ENCODE peak calls at places on chromosomes 2 and 18, in five cellular contexts. T, D, A, K and E are unnamed samples.

GRCh38 chr18:48720655-48721025 is 181.8 kb downstream of the CTIF start:
- DNase-seq in A (no peak), T (no peak), D (no peak), K (no peak), E (no peak)

GRCh38 chr18:38445485-38446145 is 880.0 kb upstream of the CELF4 start:
- DNase-seq in T (no peak), A (no peak), D (no peak), K (no peak), E (no peak)

GRCh38 chr2:122705751-122706150 is 950.3 kb downstream of the TSN start:
- DNase-seq in K (no peak), D (no peak), A (no peak), T (no peak), E (no peak)

GRCh38 chr2:191250400-191250799 is 5.2 kb downstream of the MYO1B start:
- DNase-seq in D (no peak), K (no peak), A (no peak), T (no peak), E (no peak)

GRCh38 chr2:98771771-98772521 is 41.0 kb upstream of the MGAT4A start:
- DNase-seq in A (no peak), T (no peak), K (no peak), D (no peak), E (no peak)

GRCh38 chr2:207254526-207255464 is 89.0 kb upstream of the KLF7 start:
- DNase-seq in K (no peak), T (no peak), D (no peak), A (no peak), E (no peak)

GRCh38 chr18:10518595-10519273 is 7.1 kb upstream of the NAPG start:
- DNase-seq in A (peak; percentile 43), T (peak; percentile 53), K (peak; percentile 79), D (no peak), E (no peak)

GRCh38 chr2:144519597-144519933 is 354 bp downstream of the ZEB2 start:
- DNase-seq in K (no peak), D (no peak), A (no peak), T (no peak), E (no peak)

GRCh38 chr2:43228341-43228751 is 1.9 kb upstream of the ZFP36L2 start:
- DNase-seq in D (no peak), A (no peak), T (no peak), K (no peak), E (no peak)

GRCh38 chr2:3450385-3451031 is 68.8 kb downstream of the ADI1 start:
- DNase-seq in T (no peak), K (no peak), A (peak; percentile 51), D (no peak), E (no peak)

GRCh38 chr2:109689973-109690372 is 75.8 kb downstream of the SOWAHC start:
- DNase-seq in A (no peak), T (no peak), K (no peak), D (no peak), E (no peak)

GRCh38 chr2:109242222-109242653 is 113.2 kb downstream of the SH3RF3 start:
- DNase-seq in D (no peak), A (peak; percentile 46), K (no peak), T (peak; percentile 73), E (no peak)

GRCh38 chr2:67485431-67485830 is 88.3 kb downstream of the ETAA1 start:
- DNase-seq in T (no peak), K (no peak), A (no peak), D (no peak), E (no peak)

GRCh38 chr18:78912862-78913261 is 66.8 kb upstream of the SALL3 start:
- DNase-seq in T (no peak), A (no peak), D (no peak), K (no peak), E (no peak)

GRCh38 chr2:156538083-156538504 is 101.9 kb downstream of the GPD2 start:
- DNase-seq in D (no peak), A (no peak), K (no peak), T (no peak), E (no peak)

GRCh38 chr2:128395640-128396499 is 77.2 kb upstream of the HS6ST1 start:
- DNase-seq in K (no peak), T (no peak), D (no peak), A (no peak), E (no peak)

GRCh38 chr2:158099716-158100115 is 2.0 kb upstream of the UPP2 start:
- DNase-seq in T (no peak), K (no peak), D (no peak), A (no peak), E (no peak)

GRCh38 chr18:75277629-75277966 is 67.0 kb downstream of the TSHZ1 start:
- DNase-seq in K (no peak), D (no peak), T (no peak), A (no peak), E (no peak)

GRCh38 chr2:16870677-16871076 is 205.0 kb upstream of the CYRIA start:
- DNase-seq in D (no peak), T (no peak), K (no peak), A (no peak), E (no peak)

GRCh38 chr2:69087211-69087911 is 74.4 kb downstream of the ANTXR1 start:
- DNase-seq in T (no peak), A (no peak), K (no peak), D (no peak), E (no peak)

GRCh38 chr18:46156838-46157237 is 52.7 kb downstream of the HAUS1 start:
- DNase-seq in T (no peak), K (no peak), D (no peak), A (no peak), E (no peak)

GRCh38 chr2:8636041-8636491 is 45.8 kb upstream of the ID2 start:
- DNase-seq in T (no peak), K (no peak), A (no peak), D (no peak), E (no peak)

GRCh38 chr2:134736167-134736885 is 17.5 kb upstream of the TMEM163 start:
- DNase-seq in K (no peak), D (no peak), A (no peak), T (no peak), E (no peak)

GRCh38 chr2:134737671-134738070 is 18.9 kb upstream of the TMEM163 start:
- DNase-seq in A (no peak), D (no peak), K (no peak), T (no peak), E (no peak)

GRCh38 chr2:134739261-134739878 is 20.6 kb upstream of the TMEM163 start:
- DNase-seq in A (no peak), T (no peak), K (no peak), D (no peak), E (no peak)

GRCh38 chr2:134739879-134740301 is 21.1 kb upstream of the TMEM163 start:
- DNase-seq in K (no peak), D (no peak), T (no peak), A (no peak), E (no peak)

GRCh38 chr2:134738150-134738865 is 19.5 kb upstream of the TMEM163 start:
- DNase-seq in A (no peak), K (no peak), D (no peak), T (no peak), E (no peak)
- H3K4me1 ChIP-seq in A (no peaks in the 10 kb centered on the region), K (no peaks in the 10 kb centered on the region), D (no peaks in the 10 kb centered on the region), T (no peaks in the 10 kb centered on the region), E (no peaks in the 10 kb centered on the region)

GRCh38 chr18:27064673-27065072 is 120.4 kb downstream of the CHST9 start:
- DNase-seq in K (no peak), T (no peak), D (no peak), A (no peak), E (no peak)

GRCh38 chr18:27062802-27063201 is 122.3 kb downstream of the CHST9 start:
- DNase-seq in K (no peak), A (no peak), T (no peak), D (no peak), E (no peak)

GRCh38 chr18:27057459-27058302 is 127.4 kb downstream of the CHST9 start:
- DNase-seq in T (no peak), K (no peak), A (no peak), D (no peak), E (no peak)

GRCh38 chr18:27061488-27062095 is 123.5 kb downstream of the CHST9 start:
- DNase-seq in T (no peak), D (no peak), K (no peak), A (no peak), E (no peak)
- H3K27ac ChIP-seq in T (no peak overlapping the region), D (no peak overlapping the region), K (no peak overlapping the region), A (no peak overlapping the region), E (no peak overlapping the region)

GRCh38 chr2:113907297-113907696 is 17.4 kb downstream of the ACTR3 start:
- DNase-seq in A (no peak), D (no peak), K (no peak), T (no peak), E (no peak)

GRCh38 chr2:113899166-113899565 is 9.3 kb downstream of the ACTR3 start:
- DNase-seq in T (no peak), D (no peak), A (no peak), K (no peak), E (no peak)

GRCh38 chr2:113906647-113907046 is 16.8 kb downstream of the ACTR3 start:
- DNase-seq in A (no peak), T (no peak), D (no peak), K (no peak), E (no peak)

GRCh38 chr2:113896791-113897190 is 6.9 kb downstream of the ACTR3 start:
- DNase-seq in T (no peak), A (no peak), D (no peak), K (no peak), E (no peak)

DNA sequence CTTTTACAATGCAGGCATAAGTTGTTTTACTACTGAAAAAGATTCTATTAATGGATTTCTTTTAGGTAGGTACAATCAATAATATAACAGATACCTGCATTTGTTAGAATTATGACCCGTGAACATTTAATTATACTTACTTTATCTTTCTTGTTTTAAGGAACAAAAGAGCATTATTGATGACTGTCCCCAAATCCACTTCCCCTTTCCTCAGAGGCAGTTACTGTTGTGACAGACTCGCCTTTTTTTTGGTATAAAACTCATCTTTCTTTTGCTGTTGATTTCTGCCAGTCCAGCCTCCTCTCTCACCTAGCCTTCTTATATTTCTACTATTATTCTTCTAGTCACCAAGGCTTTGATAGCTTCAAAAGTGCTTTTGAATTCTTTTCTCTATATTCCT is 12.1 kb downstream of the ACTR3 start:
- DNase-seq in D (no peak), A (no peak), K (no peak), T (no peak), E (no peak)
- H3K4me1 ChIP-seq in D (peaks cover 25% of the 10 kb centered on the region), A (peaks cover 73% of the 10 kb centered on the region), K (peaks cover 6% of the 10 kb centered on the region), T (peaks cover 4% of the 10 kb centered on the region), E (peaks cover 74% of the 10 kb centered on the region)

GRCh38 chr2:95297639-95298395 is 670 bp downstream of the KCNIP3 start:
- DNase-seq in D (no peak), K (no peak), A (no peak), T (no peak), E (no peak)

GRCh38 chr2:95295376-95295775 is 1.8 kb upstream of the KCNIP3 start:
- DNase-seq in T (no peak), D (no peak), A (no peak), K (no peak), E (no peak)

GRCh38 chr2:95296036-95296435 is 1.1 kb upstream of the KCNIP3 start:
- DNase-seq in T (no peak), D (no peak), A (no peak), K (no peak), E (no peak)

GRCh38 chr2:95298471-95299111 is 1.4 kb downstream of the KCNIP3 start:
- DNase-seq in D (no peak), T (no peak), A (no peak), K (no peak), E (no peak)

DNA sequence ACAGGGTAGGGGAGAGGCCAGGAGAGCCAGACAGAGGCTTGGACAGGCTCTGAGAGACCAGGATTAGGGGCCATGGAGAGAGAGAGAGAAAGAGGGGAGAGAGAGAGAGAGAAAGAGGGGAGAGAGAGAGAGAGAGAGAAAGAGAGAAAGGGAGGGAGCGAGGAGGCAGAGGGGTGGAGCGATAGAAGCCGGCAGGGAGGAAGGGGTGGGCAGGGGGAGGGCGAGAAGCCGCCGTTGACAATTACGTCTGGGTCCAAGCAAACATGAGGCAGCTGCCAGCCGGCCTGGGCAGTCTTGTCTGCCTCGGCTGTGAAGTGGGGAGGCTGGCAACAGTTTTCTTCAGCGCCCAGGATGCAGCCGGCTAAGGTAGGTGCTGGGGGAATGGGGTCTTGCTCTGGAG is at the start of gene KCNIP3:
- DNase-seq in D (no peak), K (no peak), A (no peak), T (peak; percentile 35), E (no peak)
- H3K27ac ChIP-seq in D (no peak within 1 kb of the TSS), K (no peak within 1 kb of the TSS), A (no peak within 1 kb of the TSS), T (no peak within 1 kb of the TSS), E (peak within 1 kb of the TSS; percentile 17)